ENCODE peak calls at places on chromosomes 2 and 18, in eight cellular contexts. R is HL-60, V is GM23338, S is K562, W is GM12878, F is HCT116, B is HepG2, U is SK-N-SH. E is an unnamed sample.

GRCh38 chr2:231373786-231374185 is 21.7 kb upstream of the B3GNT7 start:
- DNase-seq in V (no peak), W (no peak), S (no peak), U (no peak), R (no peak), B (no peak), F (no peak), E (no peak)

GRCh38 chr2:198918331-198918730 is 539.4 kb downstream of the SATB2 start:
- DNase-seq in U (no peak), F (no peak), W (no peak), V (no peak), B (no peak), R (no peak), S (no peak), E (no peak)

GRCh38 chr2:172098650-172099471 is 3.8 kb downstream of the DLX2 start:
- DNase-seq in V (peak; percentile 62), R (no peak), W (no peak), B (peak; percentile 84), F (no peak), U (peak; percentile 69), S (peak; percentile 95), E (no peak)

GRCh38 chr2:76318848-76319247 is 608.1 kb upstream of the GCFC2 start:
- DNase-seq in B (no peak), V (no peak), F (no peak), U (no peak), R (no peak), S (no peak), W (no peak), E (no peak)

GRCh38 chr2:27448381-27448780 is 6.2 kb downstream of the KRTCAP3 start:
- DNase-seq in F (no peak), V (no peak), S (no peak), R (no peak), B (no peak), U (no peak), W (no peak), E (no peak)

GRCh38 chr2:189056200-189057106 is 82.3 kb downstream of the COL3A1 start:
- DNase-seq in V (no peak), R (no peak), B (no peak), U (no peak), S (no peak), F (no peak), W (no peak), E (no peak)

GRCh38 chr2:72497761-72498160 is 328.1 kb downstream of the EXOC6B start:
- DNase-seq in V (no peak), S (no peak), W (no peak), B (no peak), R (no peak), U (no peak), F (no peak), E (no peak)

GRCh38 chr2:127597984-127598380 is 48.0 kb upstream of the GPR17 start:
- DNase-seq in F (no peak), W (no peak), S (no peak), B (no peak), V (no peak), U (no peak), R (no peak), E (no peak)

GRCh38 chr18:31232000-31232399 is 69.3 kb upstream of the DSC1 start:
- DNase-seq in V (no peak), B (no peak), S (no peak), W (no peak), R (no peak), F (no peak), U (no peak), E (no peak)

GRCh38 chr2:69134546-69134945 is 121.6 kb downstream of the ANTXR1 start:
- DNase-seq in B (no peak), W (no peak), U (no peak), S (no peak), F (no peak), V (no peak), R (no peak), E (no peak)

GRCh38 chr2:42055573-42056514 is 8.0 kb downstream of the PKDCC start:
- DNase-seq in W (no peak), S (no peak), F (no peak), B (peak; percentile 98), V (no peak), R (no peak), U (no peak), E (no peak)

GRCh38 chr2:60652822-60653315 is 99.4 kb upstream of the BCL11A start:
- DNase-seq in F (no peak), B (no peak), U (no peak), R (no peak), S (no peak), V (no peak), W (no peak), E (no peak)

GRCh38 chr2:134408791-134409190 is 154.9 kb downstream of the MGAT5 start:
- DNase-seq in R (no peak), B (no peak), U (no peak), V (no peak), W (no peak), F (no peak), S (no peak), E (no peak)

GRCh38 chr2:219423656-219424378 is 5.6 kb downstream of the DES start:
- DNase-seq in W (no peak), R (no peak), U (no peak), B (no peak), F (no peak), S (no peak), V (no peak), E (no peak)

GRCh38 chr2:221310720-221311119 is 261.4 kb downstream of the EPHA4 start:
- DNase-seq in V (no peak), W (no peak), F (no peak), U (no peak), B (no peak), S (no peak), R (no peak), E (no peak)

DNA sequence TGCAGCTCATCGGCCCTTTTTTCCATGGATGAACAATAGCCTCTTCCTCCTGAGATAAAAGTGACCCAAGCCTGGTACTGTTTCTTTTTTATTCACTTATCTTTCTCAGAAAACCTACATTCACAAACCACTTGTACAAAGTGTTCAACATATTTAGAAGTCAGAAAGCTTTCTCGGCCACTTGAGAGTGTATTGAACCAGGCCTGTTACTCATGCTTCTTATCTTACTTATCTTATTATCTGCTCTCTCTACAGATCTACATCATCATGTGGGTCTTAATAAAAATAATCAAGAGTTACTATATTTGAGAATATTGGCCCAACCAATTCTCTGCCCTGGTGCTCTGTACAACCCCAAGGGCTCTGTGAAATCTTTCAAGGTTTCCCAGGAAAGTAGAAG is 242.1 kb downstream of the MREG start:
- DNase-seq in W (no peak), U (no peak), R (no peak), S (no peak), F (no peak), V (no peak), B (no peak), E (no peak)
- H3K27ac ChIP-seq in W (no peak overlapping the region), U (peak overlapping the region; percentile 75), R (no peak overlapping the region), S (peak overlapping the region; percentile 80), F (no peak overlapping the region), V (no peak overlapping the region), B (peak overlapping the region; percentile 49), E (no peak overlapping the region)

GRCh38 chr2:191847764-191848163 is 876 bp upstream of the CAVIN2 start:
- DNase-seq in U (no peak), S (no peak), B (no peak), F (no peak), V (no peak), W (no peak), R (no peak), E (no peak)

GRCh38 chr2:191845248-191845715 is 1.6 kb downstream of the CAVIN2 start:
- DNase-seq in F (no peak), U (no peak), W (no peak), B (peak; percentile 66), S (peak; percentile 16), R (no peak), V (peak; percentile 51), E (no peak)

GRCh38 chr2:191848771-191849726 is 2.2 kb upstream of the CAVIN2 start:
- DNase-seq in F (no peak), U (no peak), S (no peak), W (no peak), V (no peak), R (no peak), B (no peak), E (no peak)

GRCh38 chr2:191845876-191846786 is 757 bp downstream of the CAVIN2 start:
- DNase-seq in R (no peak), W (no peak), F (no peak), S (peak; percentile 20), U (no peak), V (no peak), B (peak; percentile 32), E (no peak)

DNA sequence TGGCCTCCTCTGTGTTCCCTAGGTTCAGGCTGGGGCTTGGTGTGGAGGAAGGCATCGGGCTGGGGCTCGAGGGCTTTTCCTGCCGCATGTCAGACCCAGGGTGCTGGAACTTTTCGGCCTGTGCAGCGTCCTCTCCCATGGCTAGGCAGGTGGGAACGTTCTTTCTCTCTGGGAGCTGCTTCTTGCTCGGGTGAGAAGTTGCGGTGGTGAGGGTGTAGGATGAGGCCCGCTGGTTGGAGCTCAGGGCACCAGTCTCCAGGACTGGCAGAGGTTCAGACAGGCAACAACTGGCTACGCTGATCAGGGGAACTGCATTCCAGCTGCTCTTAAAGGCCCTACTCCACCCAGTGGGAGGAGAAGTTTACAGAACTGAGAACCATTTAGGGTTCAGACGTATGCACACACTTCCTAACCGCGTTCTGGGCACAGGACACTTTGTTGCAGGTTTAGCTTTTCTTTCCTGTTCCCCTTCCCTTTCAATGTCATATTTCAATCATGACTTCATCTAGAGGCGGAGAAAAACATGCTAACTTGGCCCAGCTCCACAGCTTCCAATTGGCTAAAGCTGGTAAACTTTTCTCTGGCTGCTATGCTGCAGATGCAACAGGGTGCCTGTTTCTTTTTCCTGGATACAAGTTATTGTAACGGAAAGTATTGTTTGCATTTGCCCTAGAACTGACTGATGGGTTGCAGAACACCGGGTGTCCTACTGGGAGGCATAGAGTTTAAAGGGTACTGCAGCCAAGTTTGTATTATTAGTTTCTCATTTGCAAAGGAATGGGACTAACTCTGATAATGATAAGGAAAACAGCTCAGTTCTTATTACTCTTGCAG is at the start of gene CAVIN2:
- DNase-seq in V (no peak), B (peak; percentile 95), U (no peak), W (peak; percentile 5), S (peak; percentile 14), R (no peak), F (no peak), E (no peak)
- TF ChIP-seq POLR2AphosphoS5 in V (no peak), B (peak; percentile 47), U (no peak), W (no peak), S (no peak), R (no peak), F (no peak), E (no peak)

GRCh38 chr2:160324161-160324768 is 124.2 kb upstream of the ITGB6 start:
- DNase-seq in R (peak; percentile 12), F (peak; percentile 26), U (peak; percentile 39), S (peak; percentile 21), V (peak; percentile 61), W (no peak), B (peak; percentile 34), E (peak; percentile 35)
- TF ChIP-seq REST in R (no peak), F (no peak), U (no peak), S (no peak), V (no peak), W (no peak), B (no peak), E (no peak)

DNA sequence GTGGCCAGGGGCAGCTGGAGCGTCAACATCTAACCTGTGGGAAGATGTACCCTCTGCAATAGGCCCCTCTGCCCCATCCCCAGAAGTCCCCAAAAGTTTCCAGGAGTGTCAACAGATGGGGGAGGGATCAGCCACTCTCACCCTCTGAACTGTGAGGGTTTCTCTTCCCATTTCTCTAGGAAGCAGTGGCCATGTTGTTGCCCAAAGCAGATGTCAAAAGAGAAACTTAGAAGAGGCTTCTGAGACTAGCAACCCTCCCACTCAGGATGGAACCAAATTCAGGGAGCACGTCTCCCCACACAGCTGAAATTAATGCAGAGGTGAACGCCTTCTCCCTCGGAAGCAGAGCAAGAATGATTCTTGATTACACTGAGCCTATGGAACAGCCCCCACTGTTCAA is 70.3 kb downstream of the ARL4C start:
- DNase-seq in F (no peak), S (no peak), U (no peak), B (no peak), V (no peak), W (peak; percentile 34), R (no peak), E (no peak)
- H3K27ac ChIP-seq in F (no peak overlapping the region), S (no peak overlapping the region), U (no peak overlapping the region), B (no peak overlapping the region), V (no peak overlapping the region), W (peak overlapping the region; percentile 62), R (peak overlapping the region; percentile 74), E (peak overlapping the region; percentile 69)